ENCODE peak calls at places on chromosomes 13 and 19, in ten cellular contexts. D, R, E, P, A, Z, Y, F, J and N are unnamed samples.

GRCh38 chr19:50663280-50663790 is 14.1 kb downstream of the C19orf81 start:
- DNase-seq in Z (no peak), J (peak), P (no peak), A (no peak), E (no peak), F (no peak), R (no peak), Y (peak), D (no peak), N (no peak)

GRCh38 chr19:2478756-2479555 is 3.0 kb downstream of the GADD45B start:
- DNase-seq in F (peak), J (no peak), R (peak), Z (peak), D (peak), P (peak), Y (no peak), E (peak), A (peak), N (peak)

GRCh38 chr13:59494560-59494970 is 669.2 kb downstream of the DIAPH3 start:
- DNase-seq in Y (no peak), P (no peak), Z (peak), F (no peak), A (peak), E (peak), R (no peak), D (no peak), J (no peak), N (no peak)

GRCh38 chr13:20814224-20814910 is 40.6 kb upstream of the EEF1AKMT1 start:
- DNase-seq in D (peak), E (peak), R (peak), P (peak), Y (peak), A (peak), Z (peak), F (no peak), J (no peak), N (peak)

GRCh38 chr13:113410472-113411201 is 42.7 kb downstream of the ADPRHL1 start:
- DNase-seq in Y (peak), A (peak), R (peak), D (no peak), Z (peak), E (peak), P (peak), J (no peak), F (no peak), N (no peak)

GRCh38 chr13:76816394-76816793 is 69.8 kb downstream of the KCTD12 start:
- DNase-seq in Z (no peak), Y (no peak), A (no peak), E (no peak), P (no peak), J (peak), D (no peak), F (no peak), R (no peak), N (no peak)

GRCh38 chr19:571127-571974 is 1.0 kb upstream of the BSG start:
- DNase-seq in E (peak), F (peak), R (no peak), Y (no peak), A (no peak), D (no peak), J (peak), P (no peak), Z (peak), N (peak)

GRCh38 chr19:57841364-57841763 is 8.3 kb upstream of the ZNF587 start:
- DNase-seq in R (no peak), J (no peak), Z (no peak), E (peak), Y (no peak), A (no peak), F (no peak), D (no peak), P (no peak), N (no peak)

GRCh38 chr19:55495646-55496349 is 7.6 kb downstream of the SSC5D start:
- DNase-seq in D (no peak), Y (no peak), A (no peak), E (no peak), R (no peak), F (no peak), P (peak), Z (no peak), J (no peak), N (no peak)

GRCh38 chr19:52987221-52987620 is 24.5 kb upstream of the ZNF816 start:
- DNase-seq in E (no peak), Y (no peak), D (no peak), F (no peak), P (no peak), R (no peak), A (no peak), Z (no peak), J (no peak), N (no peak)

GRCh38 chr19:40872209-40872608 is 9.8 kb downstream of the CYP2A7 start:
- DNase-seq in R (no peak), J (no peak), E (no peak), Z (no peak), Y (no peak), P (no peak), D (no peak), F (no peak), A (no peak), N (no peak)

GRCh38 chr19:35120492-35120891 is 4.9 kb downstream of the FXYD3 start:
- DNase-seq in F (no peak), R (no peak), Z (peak), E (no peak), Y (no peak), J (no peak), P (no peak), A (no peak), D (no peak), N (peak)

GRCh38 chr13:20415694-20416107 is 110.0 kb downstream of the CRYL1 start:
- DNase-seq in Y (no peak), R (peak), A (no peak), E (no peak), F (peak), P (no peak), J (no peak), Z (no peak), D (no peak), N (no peak)

GRCh38 chr19:11410682-11411081 is 8.4 kb downstream of the RGL3 start:
- DNase-seq in D (no peak), Z (peak), J (no peak), P (no peak), A (no peak), E (no peak), R (no peak), F (no peak), Y (no peak), N (no peak)

GRCh38 chr13:85632526-85633215 is 166.5 kb downstream of the SLITRK6 start:
- DNase-seq in R (no peak), F (no peak), Y (no peak), J (no peak), E (peak), Z (no peak), A (no peak), D (no peak), P (no peak), N (no peak)

GRCh38 chr19:32895384-32895783 is 25.8 kb upstream of the SLC7A9 start:
- DNase-seq in P (no peak), J (no peak), A (no peak), R (no peak), Y (no peak), D (no peak), Z (no peak), F (no peak), E (no peak), N (no peak)

GRCh38 chr13:114062754-114063153 is 69.7 kb downstream of the RASA3 start:
- DNase-seq in R (no peak), Y (no peak), F (no peak), Z (no peak), J (peak), P (no peak), A (no peak), D (no peak), E (no peak), N (no peak)

GRCh38 chr13:41645313-41645712 is 188.0 kb downstream of the RGCC start:
- DNase-seq in F (no peak), Z (peak), D (no peak), E (peak), J (no peak), Y (no peak), P (no peak), R (peak), A (peak), N (peak)

GRCh38 chr19:43625918-43626579 is 6.6 kb upstream of the ZNF428 start:
- DNase-seq in F (peak), Y (peak), E (no peak), A (no peak), P (no peak), R (no peak), Z (no peak), J (no peak), D (peak), N (no peak)

GRCh38 chr13:102682727-102683126 is 12.1 kb downstream of the METTL21C start:
- DNase-seq in J (no peak), A (no peak), Z (no peak), P (no peak), R (no peak), Y (no peak), F (no peak), D (no peak), E (peak), N (no peak)

GRCh38 chr19:16849168-16849567 is 20.0 kb downstream of the SIN3B start:
- DNase-seq in J (no peak), F (no peak), Z (peak), D (no peak), P (no peak), E (peak), A (no peak), R (no peak), Y (no peak), N (peak)

GRCh38 chr19:44515907-44516306 is 13.6 kb downstream of the CEACAM20 start:
- DNase-seq in Z (no peak), E (no peak), J (no peak), A (no peak), F (no peak), Y (no peak), D (no peak), R (no peak), P (no peak), N (no peak)

GRCh38 chr19:35557539-35558399 is 5.7 kb downstream of the ATP4A start:
- DNase-seq in F (peak), E (peak), D (peak), P (no peak), J (no peak), R (no peak), A (peak), Y (peak), Z (peak), N (peak)

GRCh38 chr13:23928985-23929384 is 31.7 kb upstream of the C1QTNF9B start:
- DNase-seq in A (peak), Z (peak), Y (peak), F (no peak), P (no peak), R (no peak), J (no peak), E (peak), D (no peak), N (no peak)

GRCh38 chr19:12255372-12255771 is 39.3 kb downstream of the ZNF44 start:
- DNase-seq in J (no peak), E (no peak), Y (no peak), P (no peak), R (no peak), A (no peak), Z (no peak), D (no peak), F (no peak), N (no peak)

GRCh38 chr19:8196271-8196908 is 12.8 kb upstream of the CERS4 start:
- DNase-seq in D (no peak), Y (no peak), R (no peak), F (no peak), A (no peak), J (no peak), P (no peak), E (no peak), Z (no peak), N (no peak)

GRCh38 chr13:21594715-21595545 is 9.0 kb downstream of the MICU2 start:
- DNase-seq in E (no peak), D (no peak), Y (no peak), R (no peak), A (no peak), Z (no peak), J (no peak), P (no peak), F (no peak), N (no peak)

GRCh38 chr13:45410466-45410865 is 7.7 kb downstream of the SLC25A30 start:
- DNase-seq in F (no peak), R (peak), P (no peak), Z (no peak), A (no peak), J (no peak), D (no peak), Y (no peak), E (no peak), N (no peak)

GRCh38 chr19:38047048-38047435 is 140.0 kb downstream of the SIPA1L3 start:
- DNase-seq in Y (no peak), F (no peak), R (no peak), J (no peak), Z (no peak), A (no peak), D (no peak), E (no peak), P (no peak), N (no peak)

GRCh38 chr13:40799508-40799907 is 10.1 kb downstream of the SLC25A15 start:
- DNase-seq in F (no peak), A (no peak), D (no peak), E (no peak), R (no peak), J (no peak), P (no peak), Z (no peak), Y (no peak), N (no peak)

DNA sequence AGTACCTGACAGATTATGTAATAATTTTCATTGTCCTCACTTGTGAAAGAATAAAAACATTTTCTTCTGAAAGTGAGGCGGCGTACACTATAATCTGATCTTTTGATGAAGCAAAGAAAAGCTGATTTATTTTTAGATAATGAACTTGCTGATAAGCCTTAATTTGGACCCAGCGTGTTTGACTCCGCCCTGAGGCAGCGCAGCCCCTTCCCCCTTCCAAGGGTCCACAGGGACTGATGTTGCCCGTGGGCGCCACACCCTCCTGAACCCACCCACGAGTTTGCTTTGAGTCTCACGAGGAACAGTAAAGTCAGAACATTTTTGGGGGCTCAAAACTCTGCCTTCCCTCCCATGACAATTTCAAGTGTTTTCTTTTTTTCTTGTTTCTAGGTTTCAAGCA is 40.0 kb downstream of the TEX29 start:
- DNase-seq in R (no peak), Z (no peak), Y (no peak), P (no peak), D (no peak), J (no peak), E (no peak), A (no peak), F (no peak), N (no peak)
- H3K27ac ChIP-seq in R (no peak), Z (no peak), Y (no peak), P (no peak), D (no peak), J (no peak), E (no peak), A (no peak), F (no peak), N (no peak)

DNA sequence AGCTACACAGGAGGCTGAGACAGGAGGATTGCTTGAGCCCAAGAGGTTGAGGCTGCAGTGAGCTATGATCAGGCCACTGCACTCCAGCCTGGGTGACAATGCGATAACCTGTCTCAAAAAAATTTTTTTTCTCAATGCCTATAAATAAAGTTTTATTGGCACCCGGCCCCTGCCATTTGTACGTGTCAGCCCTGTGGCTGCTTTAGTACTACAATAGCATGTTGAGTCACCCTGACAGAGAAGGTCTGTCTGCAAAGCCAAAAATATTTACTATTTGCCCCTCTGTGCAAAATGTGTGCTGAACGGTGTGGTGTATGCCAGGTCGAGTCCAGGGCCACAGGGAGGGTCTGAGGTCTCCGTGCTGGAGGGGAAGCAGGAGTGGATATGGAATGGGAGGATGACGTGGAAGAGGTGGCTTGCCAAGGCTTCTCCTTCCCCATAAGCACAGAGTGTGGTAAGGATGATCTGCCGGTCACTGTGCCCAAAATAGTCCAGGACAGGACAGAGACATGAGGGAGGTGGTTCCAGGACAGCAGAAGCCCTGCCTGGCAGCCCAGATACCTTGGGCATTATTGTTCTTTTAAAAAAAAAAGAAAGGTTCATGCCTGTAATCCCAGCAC is 10.0 kb downstream of the NMRK2 start:
- DNase-seq in Z (no peak), E (no peak), A (no peak), J (no peak), R (no peak), Y (no peak), F (no peak), D (no peak), P (no peak), N (no peak)
- H3K27ac ChIP-seq in Z (no peak), E (no peak), A (no peak), J (no peak), R (no peak), Y (no peak), F (no peak), D (peak), P (no peak), N (no peak)

DNA sequence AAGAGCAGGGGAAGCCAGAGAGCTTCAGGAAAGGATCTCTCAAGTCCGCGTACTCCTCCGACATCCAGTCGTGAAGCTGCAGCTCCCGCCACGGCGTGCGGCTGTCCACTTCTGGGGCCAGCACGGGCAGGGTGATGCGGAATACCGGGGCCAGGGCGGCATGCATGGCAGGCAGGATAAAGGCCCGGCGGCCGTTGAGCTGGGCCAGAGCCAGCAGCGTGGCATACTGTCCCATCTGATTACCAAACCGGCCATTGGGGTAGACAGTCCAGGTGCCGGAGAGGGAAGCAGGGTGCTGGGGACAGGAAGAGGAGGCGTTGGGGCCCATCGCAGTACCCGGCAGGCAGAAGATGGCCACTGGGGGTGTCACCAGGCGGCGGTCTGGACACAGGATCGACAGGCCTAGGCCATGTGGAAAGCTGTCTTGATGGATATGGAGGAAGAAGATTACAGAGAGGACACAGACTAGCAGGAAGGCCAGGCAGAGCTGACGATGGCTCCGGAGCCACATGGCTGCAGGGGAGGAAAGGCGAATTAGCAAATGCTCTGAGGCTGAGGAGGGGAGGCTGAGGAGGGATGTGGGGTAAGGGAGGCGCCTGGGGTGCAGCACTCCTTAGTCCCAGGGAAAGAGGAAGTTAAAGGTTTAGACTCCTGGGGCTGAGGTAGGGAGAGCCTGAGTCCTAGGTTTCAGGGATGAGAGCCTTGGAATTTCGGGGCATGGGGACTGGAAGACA is 1.5 kb downstream of the FUT1 start:
- DNase-seq in Y (no peak), D (no peak), F (no peak), Z (no peak), P (no peak), A (no peak), E (no peak), J (no peak), R (no peak), N (no peak)
- H3K27ac ChIP-seq in Y (no peak), D (peak), F (no peak), Z (no peak), P (no peak), A (no peak), E (no peak), J (no peak), R (no peak), N (no peak)

GRCh38 chr13:32837973-32838940 is 178.0 kb upstream of the KL start:
- DNase-seq in F (peak), A (no peak), Y (no peak), R (no peak), E (no peak), J (no peak), Z (no peak), D (no peak), P (no peak), N (no peak)
- H3K27ac ChIP-seq in F (no peak), A (no peak), Y (no peak), R (no peak), E (no peak), J (no peak), Z (peak), D (no peak), P (no peak), N (no peak)